ENCODE peak calls at places on chromosomes 2 and 18, in four cellular contexts. I, A, F and H are unnamed samples.

GRCh38 chr18:79507546-79508480 is 112.1 kb downstream of the NFATC1 start:
- DNase-seq in I (peak), A (peak), F (no peak), H (no peak)

GRCh38 chr2:42021490-42021889 is 26.3 kb upstream of the PKDCC start:
- DNase-seq in I (peak), A (peak), F (no peak), H (no peak)

GRCh38 chr2:207126724-207127314 is 38.9 kb downstream of the KLF7 start:
- DNase-seq in I (no peak), A (peak), F (no peak), H (no peak)

GRCh38 chr18:79422022-79422782 is 26.5 kb downstream of the NFATC1 start:
- DNase-seq in I (peak), A (peak), F (no peak), H (no peak)

GRCh38 chr2:48543895-48544294 is 13.9 kb downstream of the STON1 start:
- DNase-seq in I (no peak), A (no peak), F (no peak), H (no peak)

GRCh38 chr18:72013512-72013911 is 530.6 kb downstream of the CBLN2 start:
- DNase-seq in I (peak), A (no peak), F (no peak), H (no peak)

GRCh38 chr2:177753682-177754475 is 318.7 kb downstream of the PDE11A start:
- DNase-seq in I (peak), A (peak), F (no peak), H (peak)

GRCh38 chr18:27954226-27954625 is 222.7 kb downstream of the CDH2 start:
- DNase-seq in I (peak), A (peak), F (no peak), H (no peak)

GRCh38 chr2:192194065-192194865 is 468 bp downstream of the TMEFF2 start:
- DNase-seq in I (peak), A (peak), F (no peak), H (no peak)

GRCh38 chr2:36544638-36545338 is 53.2 kb downstream of the FEZ2 start:
- DNase-seq in I (no peak), A (peak), F (no peak), H (no peak)

GRCh38 chr18:24763765-24764548 is 303.5 kb downstream of the HRH4 start:
- DNase-seq in I (peak), A (peak), F (no peak), H (no peak)

GRCh38 chr2:39779926-39780325 is 868 bp upstream of the THUMPD2 start:
- DNase-seq in I (no peak), A (no peak), F (no peak), H (no peak)

GRCh38 chr2:216636570-216637450 is 3.6 kb downstream of the IGFBP2 start:
- DNase-seq in I (peak), A (no peak), F (no peak), H (peak)

GRCh38 chr2:228180126-228181097 is 1.1 kb downstream of the SPHKAP start:
- DNase-seq in I (no peak), A (peak), F (no peak), H (no peak)

GRCh38 chr18:13223341-13224148 is 5.0 kb downstream of the LDLRAD4 start:
- DNase-seq in I (no peak), A (no peak), F (no peak), H (peak)

DNA sequence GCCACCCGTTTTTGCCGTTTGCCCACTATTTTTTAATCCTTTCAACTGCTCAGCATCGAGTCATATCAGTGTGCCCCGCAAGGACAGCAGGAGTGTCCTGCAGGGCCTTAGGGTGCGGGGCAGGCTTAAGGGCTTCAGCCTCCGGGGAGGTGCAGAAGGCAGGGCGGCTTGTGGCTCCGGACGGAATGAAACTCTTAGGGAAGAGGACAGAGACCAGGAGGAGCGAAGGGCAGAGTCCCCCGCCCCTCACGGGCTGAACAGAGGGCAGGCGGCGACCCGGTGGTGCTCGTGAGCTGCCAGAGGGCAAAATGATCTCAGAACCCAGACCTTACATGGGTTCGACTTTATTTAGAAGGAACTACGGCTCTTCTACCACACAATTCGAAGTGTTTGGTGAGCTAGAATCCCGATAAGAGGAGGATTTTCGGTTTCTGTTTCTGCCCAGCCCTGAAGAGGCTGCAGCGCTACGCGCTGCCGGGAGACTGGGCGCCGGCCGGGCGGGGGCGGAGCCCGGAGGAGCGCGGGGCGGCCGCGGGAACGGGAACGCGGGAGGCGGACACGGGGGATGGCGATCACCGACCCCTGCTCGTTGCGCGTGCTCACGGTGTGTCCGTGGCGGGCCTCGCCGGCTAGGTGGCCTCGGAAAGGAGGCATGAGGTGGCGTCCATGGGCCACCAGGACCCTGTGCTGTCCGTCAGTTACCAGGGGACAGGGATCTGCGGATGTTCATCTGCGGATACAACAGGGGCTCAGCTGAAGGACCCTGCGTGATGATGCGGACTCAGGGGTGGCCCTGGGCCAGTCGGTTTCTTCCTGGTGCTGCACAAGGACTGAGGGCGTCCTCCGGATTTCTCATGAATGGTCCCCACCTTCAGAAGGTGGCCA is 4.3 kb upstream of the SP100 start:
- DNase-seq in I (peak), A (peak), F (no peak), H (peak)
- TF ChIP-seq EZH2 in I (no peak), A (no peak), F (no peak), H (no peak)

DNA sequence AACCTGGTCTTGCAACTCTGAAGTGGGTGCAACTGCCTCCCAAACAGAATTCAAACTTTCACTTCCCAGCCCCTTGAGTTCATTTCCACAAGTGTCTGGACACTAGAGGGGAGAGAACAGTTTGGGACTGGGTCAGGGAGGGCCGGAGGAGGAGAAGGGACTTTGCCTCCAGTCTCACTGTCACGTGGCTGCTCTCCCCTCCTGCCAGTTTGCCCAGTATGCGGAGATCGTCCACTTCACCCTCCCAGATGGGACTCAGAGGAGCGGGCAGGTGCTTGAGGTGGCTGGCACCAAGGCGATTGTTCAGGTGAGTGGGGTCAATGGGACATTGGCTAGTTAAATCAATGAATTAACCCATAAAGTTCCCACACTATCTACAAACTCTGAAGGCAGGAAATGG is 20.6 kb upstream of the ANKRD53 start:
- DNase-seq in I (no peak), A (no peak), F (no peak), H (no peak)
- H3K4me2 ChIP-seq in I (no peak), A (no peak), F (no peak), H (no peak)

GRCh38 chr2:165655653-165656052 is 138.4 kb downstream of the GALNT3 start:
- DNase-seq in I (no peak), A (no peak), F (no peak), H (no peak)
- H3K9ac ChIP-seq in I (no peak), A (no peak), F (no peak), H (no peak)

GRCh38 chr2:127663566-127664064 is 11.7 kb downstream of the LIMS2 start:
- DNase-seq in I (no peak), A (no peak), F (no peak), H (no peak)
- TF ChIP-seq EZH2 in I (no peak), A (no peak), F (no peak), H (no peak)

GRCh38 chr2:179251865-179252264 is 12.8 kb downstream of the SESTD1 start:
- DNase-seq in I (peak), A (peak), F (no peak), H (no peak)
- H3K4me2 ChIP-seq in I (no peak), A (no peak), F (peak), H (no peak)

GRCh38 chr2:240347373-240347940 is 88.0 kb upstream of the GPC1 start:
- DNase-seq in I (no peak), A (no peak), F (no peak), H (no peak)
- H3K9ac ChIP-seq in I (no peak), A (no peak), F (no peak), H (no peak)